ENCODE peak calls at places on chromosome 17, in ten cellular contexts. S is Peyer's patch, W is RWPE1, I is hepatic stellate cell, Z is mesendoderm, J is spleen, L is cardiac fibroblast, B is cardiac muscle cell, X is tibial artery, K is GM23248. Y is an unnamed sample.

GRCh38 chr17:16286009-16286946 is 67.0 kb downstream of the CENPV start:
- DNase-seq in S (peak), W (peak), I (peak), Z (peak), J (peak), L (peak), B (peak), X (peak), K (peak), Y (peak)

GRCh38 chr17:146983-147761 is 9.8 kb downstream of the SCGB1C2 start:
- DNase-seq in S (peak), W (no peak), I (no peak), Z (no peak), J (peak), L (no peak), B (no peak), X (peak), K (no peak), Y (no peak)

GRCh38 chr17:62902573-62903229 is 63.3 kb upstream of the TANC2 start:
- DNase-seq in S (no peak), W (no peak), I (no peak), Z (no peak), J (no peak), L (peak), B (no peak), X (no peak), K (no peak), Y (no peak)

GRCh38 chr17:32596666-32597065 is 109.9 kb downstream of the CDK5R1 start:
- DNase-seq in S (no peak), W (no peak), I (no peak), Z (peak), J (no peak), L (no peak), B (peak), X (no peak), K (peak), Y (no peak)

GRCh38 chr17:39150104-39150634 is 1.3 kb downstream of the PLXDC1 start:
- DNase-seq in S (no peak), W (no peak), I (no peak), Z (no peak), J (no peak), L (no peak), B (no peak), X (no peak), K (no peak), Y (no peak)

GRCh38 chr17:80243526-80244433 is 16.9 kb upstream of the RNF213 start:
- DNase-seq in S (no peak), W (no peak), I (no peak), Z (no peak), J (no peak), L (no peak), B (no peak), X (no peak), K (no peak), Y (no peak)

GRCh38 chr17:53633856-53634255 is 188.9 kb upstream of the KIF2B start:
- DNase-seq in S (no peak), W (no peak), I (no peak), Z (peak), J (no peak), L (no peak), B (no peak), X (no peak), K (no peak), Y (no peak)

GRCh38 chr17:80720624-80721577 is 176.3 kb downstream of the RPTOR start:
- DNase-seq in S (peak), W (peak), I (no peak), Z (peak), J (no peak), L (peak), B (peak), X (no peak), K (peak), Y (peak)

GRCh38 chr17:74393323-74393942 is 26.1 kb downstream of the GPR142 start:
- DNase-seq in S (no peak), W (no peak), I (no peak), Z (no peak), J (no peak), L (peak), B (peak), X (no peak), K (peak), Y (no peak)

GRCh38 chr17:60269417-60269816 is 119.6 kb downstream of the CA4 start:
- DNase-seq in S (no peak), W (no peak), I (no peak), Z (no peak), J (no peak), L (no peak), B (no peak), X (no peak), K (no peak), Y (no peak)

GRCh38 chr17:76383645-76384221 is 676 bp upstream of the SPHK1 start:
- DNase-seq in S (peak), W (peak), I (peak), Z (peak), J (peak), L (peak), B (peak), X (no peak), K (peak), Y (peak)

GRCh38 chr17:59366040-59366757 is 34.7 kb downstream of the YPEL2 start:
- DNase-seq in S (no peak), W (no peak), I (peak), Z (peak), J (no peak), L (peak), B (no peak), X (peak), K (no peak), Y (peak)

GRCh38 chr17:27612160-27612767 is 18.7 kb upstream of the LGALS9 start:
- DNase-seq in S (no peak), W (no peak), I (no peak), Z (no peak), J (no peak), L (no peak), B (no peak), X (no peak), K (peak), Y (no peak)

GRCh38 chr17:21304091-21304490 is 19.6 kb downstream of the MAP2K3 start:
- DNase-seq in S (no peak), W (no peak), I (peak), Z (no peak), J (peak), L (no peak), B (no peak), X (peak), K (no peak), Y (peak)

GRCh38 chr17:82985973-82986372 is 93.4 kb upstream of the METRNL start:
- DNase-seq in S (peak), W (no peak), I (no peak), Z (peak), J (peak), L (peak), B (peak), X (no peak), K (peak), Y (peak)

GRCh38 chr17:50257574-50258224 is 16.6 kb upstream of the TMEM92 start:
- DNase-seq in S (no peak), W (no peak), I (no peak), Z (no peak), J (no peak), L (no peak), B (no peak), X (peak), K (no peak), Y (no peak)

GRCh38 chr17:40517286-40517662 is 15.9 kb upstream of the TNS4 start:
- DNase-seq in S (no peak), W (no peak), I (no peak), Z (peak), J (peak), L (no peak), B (no peak), X (peak), K (no peak), Y (no peak)

GRCh38 chr17:12859520-12859919 is 70.2 kb downstream of the ARHGAP44 start:
- DNase-seq in S (no peak), W (no peak), I (peak), Z (no peak), J (no peak), L (no peak), B (no peak), X (no peak), K (no peak), Y (no peak)

GRCh38 chr17:28379814-28380571 is 8.5 kb downstream of the SARM1 start:
- DNase-seq in S (no peak), W (peak), I (no peak), Z (peak), J (no peak), L (peak), B (peak), X (no peak), K (peak), Y (no peak)

GRCh38 chr17:67629963-67630320 is 87.8 kb upstream of the NOL11 start:
- DNase-seq in S (no peak), W (peak), I (peak), Z (peak), J (no peak), L (peak), B (peak), X (no peak), K (peak), Y (no peak)

GRCh38 chr17:16287563-16288027 is 65.7 kb downstream of the CENPV start:
- DNase-seq in S (peak), W (no peak), I (peak), Z (no peak), J (no peak), L (peak), B (peak), X (no peak), K (peak), Y (peak)

GRCh38 chr17:37176683-37177082 is 199.1 kb upstream of the C17orf78 start:
- DNase-seq in S (no peak), W (peak), I (peak), Z (no peak), J (no peak), L (peak), B (no peak), X (no peak), K (peak), Y (no peak)

GRCh38 chr17:7323731-7324437 is 5.3 kb downstream of the NEURL4 start:
- DNase-seq in S (peak), W (peak), I (peak), Z (peak), J (peak), L (peak), B (peak), X (no peak), K (peak), Y (peak)

GRCh38 chr17:71792966-71793365 is 327.9 kb upstream of the SOX9 start:
- DNase-seq in S (no peak), W (peak), I (peak), Z (no peak), J (no peak), L (peak), B (peak), X (no peak), K (peak), Y (no peak)

GRCh38 chr17:73304438-73304837 is 7.4 kb downstream of the CDC42EP4 start:
- DNase-seq in S (no peak), W (no peak), I (no peak), Z (peak), J (no peak), L (no peak), B (no peak), X (no peak), K (peak), Y (no peak)

GRCh38 chr17:80694085-80694991 is 149.7 kb downstream of the RPTOR start:
- DNase-seq in S (no peak), W (no peak), I (no peak), Z (no peak), J (no peak), L (no peak), B (no peak), X (no peak), K (no peak), Y (no peak)

GRCh38 chr17:30954046-30954805 is 16.6 kb upstream of the RNF135 start:
- DNase-seq in S (no peak), W (no peak), I (peak), Z (no peak), J (no peak), L (no peak), B (no peak), X (no peak), K (no peak), Y (no peak)

GRCh38 chr17:17682737-17683675 is 1.7 kb downstream of the RAI1 start:
- DNase-seq in S (peak), W (no peak), I (peak), Z (peak), J (peak), L (peak), B (peak), X (peak), K (peak), Y (peak)

GRCh38 chr17:49696233-49696761 is 11.5 kb downstream of the SLC35B1 start:
- DNase-seq in S (peak), W (no peak), I (no peak), Z (no peak), J (peak), L (no peak), B (no peak), X (no peak), K (no peak), Y (peak)

GRCh38 chr17:49994085-49995054 is 654 bp downstream of the DLX3 start:
- DNase-seq in S (no peak), W (peak), I (peak), Z (peak), J (no peak), L (no peak), B (no peak), X (peak), K (peak), Y (no peak)

GRCh38 chr17:77151236-77151635 is 10.5 kb downstream of the SEC14L1 start:
- DNase-seq in S (no peak), W (no peak), I (no peak), Z (no peak), J (no peak), L (no peak), B (no peak), X (no peak), K (no peak), Y (no peak)

GRCh38 chr17:49589556-49589885 is 13.8 kb downstream of the NXPH3 start:
- DNase-seq in S (no peak), W (no peak), I (no peak), Z (no peak), J (no peak), L (no peak), B (no peak), X (no peak), K (no peak), Y (no peak)

GRCh38 chr17:18370761-18371160 is 6.8 kb upstream of the EVPLL start:
- DNase-seq in S (no peak), W (no peak), I (no peak), Z (no peak), J (no peak), L (no peak), B (no peak), X (no peak), K (no peak), Y (no peak)

GRCh38 chr17:40862985-40863733 is 3.9 kb downstream of the KRT12 start:
- DNase-seq in S (no peak), W (no peak), I (no peak), Z (peak), J (no peak), L (peak), B (peak), X (no peak), K (no peak), Y (no peak)

Y was measured in mucosa of descending colon.